ENCODE peak calls at places on chromosomes 7 and 10, in seven cellular contexts. One of them, this sample, is unnamed.

GRCh38 chr10:116690356-116691078 is 51.8 kb downstream of the HSPA12A start:
- DNase-seq in HepG2: no peak
- DNase-seq in GM13976: no peak
- DNase-seq in colonic mucosa: no peak
- DNase-seq in PC-9: no peak
- DNase-seq in fibroblast of lung: peak
- DNase-seq in upper lobe of right lung: no peak
- DNase-seq in this sample: no peak

GRCh38 chr10:49347827-49348226 is 48.1 kb downstream of the DRGX start:
- DNase-seq in PC-9: no peak
- DNase-seq in upper lobe of right lung: no peak
- DNase-seq in GM13976: no peak
- DNase-seq in HepG2: no peak
- DNase-seq in fibroblast of lung: no peak
- DNase-seq in colonic mucosa: no peak
- DNase-seq in this sample: no peak

GRCh38 chr7:73715648-73716317 is 3.7 kb downstream of the STX1A start:
- DNase-seq in fibroblast of lung: peak
- DNase-seq in upper lobe of right lung: no peak
- DNase-seq in HepG2: peak
- DNase-seq in PC-9: peak
- DNase-seq in colonic mucosa: no peak
- DNase-seq in GM13976: no peak
- DNase-seq in this sample: no peak

GRCh38 chr7:151740180-151740845 is 136.6 kb downstream of the PRKAG2 start:
- DNase-seq in upper lobe of right lung: no peak
- DNase-seq in HepG2: no peak
- DNase-seq in fibroblast of lung: no peak
- DNase-seq in PC-9: no peak
- DNase-seq in colonic mucosa: no peak
- DNase-seq in GM13976: no peak
- DNase-seq in this sample: no peak

GRCh38 chr7:2120251-2120660 is 112.5 kb downstream of the MAD1L1 start:
- DNase-seq in GM13976: no peak
- DNase-seq in fibroblast of lung: no peak
- DNase-seq in HepG2: no peak
- DNase-seq in upper lobe of right lung: no peak
- DNase-seq in colonic mucosa: no peak
- DNase-seq in PC-9: no peak
- DNase-seq in this sample: no peak

GRCh38 chr10:122419890-122420623 is 34.4 kb upstream of the ARMS2 start:
- DNase-seq in PC-9: no peak
- DNase-seq in HepG2: no peak
- DNase-seq in upper lobe of right lung: no peak
- DNase-seq in fibroblast of lung: peak
- DNase-seq in colonic mucosa: no peak
- DNase-seq in GM13976: no peak
- DNase-seq in this sample: no peak

GRCh38 chr7:112112822-112113255 is 93.4 kb downstream of the DOCK4 start:
- DNase-seq in upper lobe of right lung: no peak
- DNase-seq in HepG2: no peak
- DNase-seq in colonic mucosa: no peak
- DNase-seq in GM13976: no peak
- DNase-seq in PC-9: no peak
- DNase-seq in fibroblast of lung: peak
- DNase-seq in this sample: no peak

GRCh38 chr7:143882611-143883078 is 19.3 kb downstream of the TCAF1 start:
- DNase-seq in HepG2: peak
- DNase-seq in colonic mucosa: peak
- DNase-seq in upper lobe of right lung: peak
- DNase-seq in GM13976: no peak
- DNase-seq in fibroblast of lung: peak
- DNase-seq in PC-9: peak
- DNase-seq in this sample: no peak

GRCh38 chr7:20954711-20955641 is 168.3 kb upstream of the SP8 start:
- DNase-seq in colonic mucosa: no peak
- DNase-seq in GM13976: no peak
- DNase-seq in upper lobe of right lung: no peak
- DNase-seq in PC-9: no peak
- DNase-seq in fibroblast of lung: no peak
- DNase-seq in HepG2: no peak
- DNase-seq in this sample: no peak

GRCh38 chr7:112182749-112183148 is 23.4 kb downstream of the DOCK4 start:
- DNase-seq in PC-9: no peak
- DNase-seq in HepG2: peak
- DNase-seq in fibroblast of lung: no peak
- DNase-seq in upper lobe of right lung: no peak
- DNase-seq in colonic mucosa: no peak
- DNase-seq in GM13976: no peak
- DNase-seq in this sample: no peak

GRCh38 chr7:55502209-55502608 is 70.1 kb downstream of the VOPP1 start:
- DNase-seq in GM13976: no peak
- DNase-seq in upper lobe of right lung: no peak
- DNase-seq in HepG2: no peak
- DNase-seq in PC-9: no peak
- DNase-seq in colonic mucosa: no peak
- DNase-seq in fibroblast of lung: no peak
- DNase-seq in this sample: no peak

GRCh38 chr10:34222359-34222758 is 592.7 kb downstream of the PARD3 start:
- DNase-seq in colonic mucosa: no peak
- DNase-seq in PC-9: no peak
- DNase-seq in HepG2: no peak
- DNase-seq in GM13976: no peak
- DNase-seq in fibroblast of lung: no peak
- DNase-seq in upper lobe of right lung: no peak
- DNase-seq in this sample: no peak

GRCh38 chr10:16967866-16968721 is 150.9 kb upstream of the RSU1 start:
- DNase-seq in upper lobe of right lung: no peak
- DNase-seq in PC-9: peak
- DNase-seq in GM13976: no peak
- DNase-seq in HepG2: peak
- DNase-seq in colonic mucosa: no peak
- DNase-seq in fibroblast of lung: peak
- DNase-seq in this sample: no peak

GRCh38 chr7:100556541-100556940 is 17.2 kb downstream of the SAP25 start:
- DNase-seq in PC-9: no peak
- DNase-seq in GM13976: no peak
- DNase-seq in upper lobe of right lung: no peak
- DNase-seq in colonic mucosa: no peak
- DNase-seq in HepG2: no peak
- DNase-seq in fibroblast of lung: peak
- DNase-seq in this sample: no peak

GRCh38 chr7:138595454-138595853 is 105.7 kb downstream of the SVOPL start:
- DNase-seq in GM13976: no peak
- DNase-seq in fibroblast of lung: no peak
- DNase-seq in colonic mucosa: no peak
- DNase-seq in PC-9: no peak
- DNase-seq in HepG2: no peak
- DNase-seq in upper lobe of right lung: no peak
- DNase-seq in this sample: no peak

GRCh38 chr7:112452102-112452888 is 2.0 kb downstream of the IFRD1 start:
- DNase-seq in HepG2: peak
- DNase-seq in GM13976: peak
- DNase-seq in fibroblast of lung: peak
- DNase-seq in upper lobe of right lung: no peak
- DNase-seq in PC-9: peak
- DNase-seq in colonic mucosa: peak
- DNase-seq in this sample: no peak

GRCh38 chr7:104252409-104253134 is 44.8 kb upstream of the ORC5 start:
- DNase-seq in GM13976: no peak
- DNase-seq in fibroblast of lung: no peak
- DNase-seq in PC-9: no peak
- DNase-seq in colonic mucosa: no peak
- DNase-seq in HepG2: peak
- DNase-seq in upper lobe of right lung: no peak
- DNase-seq in this sample: no peak

GRCh38 chr10:5443429-5443828 is 31.1 kb downstream of the NET1 start:
- DNase-seq in GM13976: peak
- DNase-seq in upper lobe of right lung: no peak
- DNase-seq in colonic mucosa: no peak
- DNase-seq in fibroblast of lung: no peak
- DNase-seq in HepG2: no peak
- DNase-seq in PC-9: no peak
- DNase-seq in this sample: no peak

GRCh38 chr10:114043532-114044250 is at the start of gene ADRB1:
- DNase-seq in PC-9: peak
- DNase-seq in HepG2: peak
- DNase-seq in upper lobe of right lung: peak
- DNase-seq in fibroblast of lung: peak
- DNase-seq in colonic mucosa: peak
- DNase-seq in GM13976: peak
- DNase-seq in this sample: no peak

GRCh38 chr10:54914049-54914448 is 113.0 kb upstream of the PCDH15 start:
- DNase-seq in upper lobe of right lung: no peak
- DNase-seq in colonic mucosa: no peak
- DNase-seq in GM13976: no peak
- DNase-seq in fibroblast of lung: no peak
- DNase-seq in PC-9: no peak
- DNase-seq in HepG2: no peak
- DNase-seq in this sample: no peak

GRCh38 chr10:35778344-35778743 is 136.2 kb upstream of the FZD8 start:
- DNase-seq in colonic mucosa: no peak
- DNase-seq in HepG2: no peak
- DNase-seq in GM13976: no peak
- DNase-seq in PC-9: no peak
- DNase-seq in fibroblast of lung: no peak
- DNase-seq in upper lobe of right lung: no peak
- DNase-seq in this sample: no peak

GRCh38 chr10:35784751-35785150 is 142.7 kb upstream of the FZD8 start:
- DNase-seq in HepG2: no peak
- DNase-seq in fibroblast of lung: no peak
- DNase-seq in PC-9: no peak
- DNase-seq in GM13976: no peak
- DNase-seq in upper lobe of right lung: no peak
- DNase-seq in colonic mucosa: no peak
- DNase-seq in this sample: no peak

GRCh38 chr10:35783305-35783838 is 141.3 kb upstream of the FZD8 start:
- DNase-seq in upper lobe of right lung: no peak
- DNase-seq in colonic mucosa: no peak
- DNase-seq in PC-9: no peak
- DNase-seq in HepG2: no peak
- DNase-seq in GM13976: no peak
- DNase-seq in fibroblast of lung: no peak
- DNase-seq in this sample: no peak

GRCh38 chr10:35781643-35782035 is 139.5 kb upstream of the FZD8 start:
- DNase-seq in upper lobe of right lung: no peak
- DNase-seq in GM13976: no peak
- DNase-seq in HepG2: peak
- DNase-seq in colonic mucosa: no peak
- DNase-seq in PC-9: no peak
- DNase-seq in fibroblast of lung: no peak
- DNase-seq in this sample: no peak

DNA sequence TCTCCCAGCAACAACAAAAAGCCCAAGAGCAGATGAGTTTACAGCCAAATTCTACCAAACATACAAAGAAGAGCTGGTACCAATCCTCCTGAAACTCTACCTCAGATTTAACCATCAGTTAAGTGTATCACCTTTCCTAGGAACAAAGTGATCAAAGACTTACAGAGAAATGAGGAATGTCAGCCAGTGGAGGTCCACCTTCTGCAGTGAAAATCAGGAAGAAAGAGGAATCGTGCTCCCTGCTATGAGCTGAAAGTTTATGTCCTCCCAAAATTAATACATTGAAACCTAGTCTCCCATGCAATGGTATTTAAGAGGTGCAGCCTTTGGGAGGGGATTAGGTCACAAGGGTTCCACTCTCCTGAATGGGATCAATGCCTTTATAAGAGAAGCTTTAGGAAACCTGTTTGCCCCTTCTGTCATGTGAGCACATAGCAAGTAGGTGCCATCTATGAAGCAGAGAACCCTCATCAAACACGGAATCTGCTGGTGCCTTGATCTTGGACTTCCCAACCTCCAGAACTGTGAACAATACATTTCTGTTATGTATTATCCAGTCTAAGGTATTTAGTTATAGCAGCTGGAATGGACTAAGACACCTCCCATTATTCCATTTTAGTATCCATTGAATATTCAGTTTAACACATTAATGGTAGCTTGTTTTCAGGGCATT is 139.0 kb upstream of the FZD8 start:
- DNase-seq in fibroblast of lung: no peak
- DNase-seq in colonic mucosa: no peak
- DNase-seq in PC-9: no peak
- DNase-seq in HepG2: no peak
- DNase-seq in upper lobe of right lung: no peak
- DNase-seq in GM13976: no peak
- DNase-seq in this sample: no peak
- TF ChIP-seq CTCF in fibroblast of lung: no peak
- TF ChIP-seq CTCF in colonic mucosa: no peak
- TF ChIP-seq CTCF in PC-9: no peak
- TF ChIP-seq CTCF in HepG2: no peak
- TF ChIP-seq CTCF in upper lobe of right lung: peak
- TF ChIP-seq CTCF in GM13976: no peak
- TF ChIP-seq CTCF in this sample: no peak

GRCh38 chr10:132443605-132443997 is 46.6 kb downstream of the PWWP2B start:
- DNase-seq in HepG2: no peak
- DNase-seq in upper lobe of right lung: peak
- DNase-seq in GM13976: peak
- DNase-seq in colonic mucosa: no peak
- DNase-seq in PC-9: no peak
- DNase-seq in fibroblast of lung: peak
- DNase-seq in this sample: peak
- TF ChIP-seq CTCF in HepG2: peak
- TF ChIP-seq CTCF in upper lobe of right lung: peak
- TF ChIP-seq CTCF in GM13976: peak
- TF ChIP-seq CTCF in colonic mucosa: peak
- TF ChIP-seq CTCF in PC-9: peak
- TF ChIP-seq CTCF in fibroblast of lung: peak
- TF ChIP-seq CTCF in this sample: no peak

GRCh38 chr7:27921081-27921836 is 181.3 kb downstream of the TAX1BP1 start:
- DNase-seq in PC-9: peak
- DNase-seq in HepG2: peak
- DNase-seq in upper lobe of right lung: no peak
- DNase-seq in GM13976: peak
- DNase-seq in fibroblast of lung: peak
- DNase-seq in colonic mucosa: peak
- DNase-seq in this sample: no peak
- TF ChIP-seq CTCF in PC-9: peak
- TF ChIP-seq CTCF in HepG2: peak
- TF ChIP-seq CTCF in upper lobe of right lung: peak
- TF ChIP-seq CTCF in GM13976: no peak
- TF ChIP-seq CTCF in fibroblast of lung: peak
- TF ChIP-seq CTCF in colonic mucosa: peak
- TF ChIP-seq CTCF in this sample: no peak

DNA sequence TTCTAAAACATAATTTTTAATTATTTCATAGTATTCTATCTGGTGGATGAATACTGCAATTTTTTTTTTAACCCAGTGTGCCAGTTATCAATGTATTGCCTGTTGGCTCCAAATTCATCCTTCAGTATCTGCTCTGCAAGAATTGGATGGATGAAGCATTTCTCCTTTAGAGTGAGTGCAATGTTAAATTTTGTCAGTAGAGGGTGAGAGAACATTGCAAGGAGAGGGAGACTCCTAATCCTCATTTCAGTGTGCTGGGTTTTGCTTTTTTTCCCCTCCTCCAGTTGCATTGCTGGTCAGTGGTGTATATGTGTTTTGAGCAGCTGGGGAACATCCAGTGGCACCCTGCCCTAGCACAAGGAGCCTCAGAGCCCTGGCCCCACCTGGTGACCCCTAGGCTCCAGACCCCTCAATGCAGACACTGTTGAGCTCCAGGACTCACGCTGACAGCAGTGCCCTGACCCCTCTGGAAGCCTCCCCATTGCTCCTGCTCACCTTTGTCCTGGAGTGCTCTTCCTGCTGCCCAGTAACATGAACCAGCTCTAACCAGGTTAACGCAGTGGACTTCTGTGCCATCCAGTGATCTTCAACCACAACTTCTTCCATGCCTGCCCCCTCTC is 199.4 kb downstream of the USP6NL start:
- DNase-seq in HepG2: no peak
- DNase-seq in upper lobe of right lung: no peak
- DNase-seq in colonic mucosa: no peak
- DNase-seq in PC-9: no peak
- DNase-seq in GM13976: no peak
- DNase-seq in fibroblast of lung: no peak
- DNase-seq in this sample: no peak
- TF ChIP-seq CTCF in HepG2: peak
- TF ChIP-seq CTCF in upper lobe of right lung: no peak
- TF ChIP-seq CTCF in colonic mucosa: no peak
- TF ChIP-seq CTCF in PC-9: peak
- TF ChIP-seq CTCF in GM13976: no peak
- TF ChIP-seq CTCF in fibroblast of lung: peak
- TF ChIP-seq CTCF in this sample: no peak